ENCODE peak calls at places on chromosomes 11 and 22, in four cellular contexts. P is K562, J is GM12878, Q is HepG2. T is an unnamed sample.

GRCh38 chr22:19748991-19749665 is 11.4 kb upstream of the TBX1 start:
- DNase-seq in P (peak), J (no peak), Q (no peak), T (no peak)

GRCh38 chr11:47714554-47715081 is 551 bp downstream of the AGBL2 start:
- DNase-seq in P (no peak), J (no peak), Q (no peak), T (no peak)

GRCh38 chr11:114026355-114026754 is 33.2 kb upstream of the ZBTB16 start:
- DNase-seq in P (peak), J (no peak), Q (peak), T (peak)

GRCh38 chr11:119745112-119745511 is 16.1 kb upstream of the NECTIN1 start:
- DNase-seq in P (no peak), J (no peak), Q (no peak), T (no peak)

GRCh38 chr11:122180435-122180834 is 64.4 kb upstream of the BLID start:
- DNase-seq in P (no peak), J (no peak), Q (no peak), T (no peak)

GRCh38 chr22:20062043-20062765 is 17.8 kb upstream of the DGCR8 start:
- DNase-seq in P (no peak), J (no peak), Q (no peak), T (no peak)

GRCh38 chr11:58742981-58743880 is 11.5 kb upstream of the GLYAT start:
- DNase-seq in P (peak), J (no peak), Q (no peak), T (no peak)

GRCh38 chr22:31240011-31240410 is 27.9 kb downstream of the LIMK2 start:
- DNase-seq in P (no peak), J (no peak), Q (no peak), T (no peak)

GRCh38 chr22:50727678-50728522 is 10.1 kb upstream of the ACR start:
- DNase-seq in P (no peak), J (no peak), Q (no peak), T (no peak)

GRCh38 chr11:72179049-72179803 is 12.7 kb upstream of the FOLR1 start:
- DNase-seq in P (no peak), J (no peak), Q (no peak), T (no peak)

GRCh38 chr11:788009-788640 is 1.8 kb downstream of the CEND1 start:
- DNase-seq in P (no peak), J (no peak), Q (no peak), T (no peak)

GRCh38 chr11:790721-791564 is 1.1 kb upstream of the CEND1 start:
- DNase-seq in P (no peak), J (no peak), Q (no peak), T (no peak)

GRCh38 chr11:787084-787675 is 2.7 kb downstream of the CEND1 start:
- DNase-seq in P (no peak), J (no peak), Q (no peak), T (no peak)

GRCh38 chr11:789951-790350 is at the start of gene CEND1:
- DNase-seq in P (peak), J (no peak), Q (no peak), T (peak)

DNA sequence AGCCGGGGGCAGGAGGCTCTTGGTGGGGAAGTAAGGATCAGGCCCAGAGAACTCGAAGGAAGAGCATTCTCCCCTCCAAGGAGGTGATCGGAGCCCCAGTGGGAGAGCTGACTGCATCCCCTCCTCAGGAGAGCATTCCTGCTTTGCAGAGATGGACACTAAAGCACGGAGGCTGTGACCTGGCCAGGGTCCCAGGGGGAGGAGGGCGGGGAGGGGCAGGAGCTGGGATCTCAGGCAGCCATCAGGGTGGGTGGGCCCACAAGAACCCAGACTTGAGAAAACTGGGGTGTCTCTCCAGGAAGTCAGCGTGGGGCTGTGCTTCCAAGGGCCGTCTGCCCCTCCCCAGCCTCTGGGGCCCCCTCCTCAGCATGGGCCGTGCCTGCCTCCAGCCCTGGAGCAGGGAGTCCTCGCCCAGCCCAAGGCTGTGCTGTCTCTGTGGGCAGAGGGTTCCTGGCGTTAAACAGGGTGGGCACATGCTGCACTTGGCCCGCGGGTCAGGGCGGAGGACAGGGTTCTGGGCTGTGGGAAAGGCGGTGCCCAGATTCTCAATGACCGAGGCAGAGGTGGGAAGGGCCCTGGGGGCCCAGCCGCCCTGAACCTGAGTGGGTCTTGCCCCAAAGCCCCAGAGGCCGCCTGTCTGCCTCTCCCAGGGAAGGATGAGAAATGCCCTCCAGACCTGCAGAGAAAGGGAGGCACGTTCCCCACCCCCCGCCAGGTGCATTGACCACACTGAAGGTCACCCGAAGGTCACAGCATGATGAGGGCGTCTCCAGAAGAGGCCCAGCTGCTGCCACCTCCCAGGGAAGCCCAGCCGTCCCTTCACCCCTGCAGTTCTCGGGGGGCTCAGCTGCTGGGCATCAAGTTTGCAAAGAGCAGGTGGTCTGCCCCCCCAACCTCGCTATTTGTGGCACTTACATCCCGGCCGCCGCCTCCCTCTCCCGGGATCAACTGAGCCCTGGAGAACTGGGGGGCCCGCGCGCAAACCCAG is 643 bp downstream of the CEND1 start:
- DNase-seq in P (no peak), J (no peak), Q (no peak), T (no peak)
- TF ChIP-seq TARDBP in P (no peak), J (no peak), Q (no peak), T (no peak)

GRCh38 chr11:45616802-45617549 is 48.4 kb downstream of the CHST1 start:
- DNase-seq in P (no peak), J (no peak), Q (no peak), T (no peak)
- TF ChIP-seq TARDBP in P (no peak), J (no peak), Q (no peak), T (no peak)

DNA sequence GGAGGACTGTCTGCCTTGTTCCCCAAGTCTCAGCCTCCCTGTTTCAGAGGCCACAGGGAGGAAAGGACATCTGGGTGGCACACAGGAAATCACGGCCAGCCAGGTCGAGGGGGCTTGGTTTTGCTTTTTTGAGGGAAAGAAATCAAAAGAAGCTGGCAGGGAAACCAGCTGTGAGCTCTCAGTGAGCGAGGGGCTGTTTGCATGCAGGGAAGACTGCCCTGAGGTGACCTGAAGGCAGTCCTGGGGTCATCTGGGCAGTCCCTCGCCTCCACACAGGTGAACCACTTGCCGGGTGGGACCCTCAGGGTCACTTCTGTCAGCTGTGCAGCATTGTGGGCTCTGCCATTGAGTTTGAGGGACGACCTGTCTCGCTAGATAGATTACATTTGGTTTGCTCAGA is 28.2 kb downstream of the PKNOX2 start:
- DNase-seq in P (no peak), J (no peak), Q (no peak), T (no peak)
- TF ChIP-seq TARDBP in P (no peak), J (no peak), Q (no peak), T (no peak)

DNA sequence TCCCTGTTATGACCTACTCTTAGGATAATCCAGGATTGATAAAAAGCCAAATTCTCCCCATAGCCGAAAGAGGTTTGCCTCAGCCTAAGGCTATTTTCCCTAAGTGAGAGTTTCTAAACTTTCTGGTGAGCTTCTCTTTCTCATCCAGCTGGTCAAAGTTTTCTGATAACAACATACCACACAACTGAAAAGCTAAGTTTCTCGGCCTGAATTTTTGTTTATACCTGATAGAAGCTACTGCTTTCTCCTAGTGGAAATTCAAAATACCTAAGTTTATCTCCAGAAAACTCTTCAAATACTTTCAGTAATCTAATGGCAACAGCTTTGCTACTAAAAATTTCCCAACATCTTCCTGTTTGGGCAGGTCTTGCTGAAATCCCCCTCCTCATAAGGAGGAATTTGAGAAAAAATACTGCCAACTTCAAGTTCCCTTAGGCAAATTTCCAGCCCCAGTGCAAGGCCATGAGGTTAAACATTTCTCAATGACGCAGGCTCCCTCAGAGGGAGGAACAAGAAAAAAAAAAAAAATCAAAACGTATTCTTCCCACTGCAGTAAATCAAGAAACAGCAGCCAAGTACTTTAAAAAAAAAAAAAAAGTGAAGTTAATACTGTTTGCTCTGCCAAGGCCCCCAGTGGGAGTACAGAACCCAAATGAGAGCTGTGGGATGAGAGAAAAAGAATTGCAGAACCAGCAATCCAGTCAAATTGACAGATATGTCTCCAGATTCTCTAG is 127.0 kb downstream of the MRTFA start:
- DNase-seq in P (no peak), J (no peak), Q (no peak), T (no peak)
- TF ChIP-seq TARDBP in P (no peak), J (no peak), Q (no peak), T (no peak)

GRCh38 chr11:8533332-8533731 is 60.7 kb downstream of the STK33 start:
- DNase-seq in P (no peak), J (peak), Q (no peak), T (no peak)
- TF ChIP-seq TARDBP in P (no peak), J (no peak), Q (no peak), T (no peak)

GRCh38 chr11:77069969-77070582 is 3.3 kb downstream of the CAPN5 start:
- DNase-seq in P (no peak), J (no peak), Q (no peak), T (no peak)

GRCh38 chr11:77073328-77074001 is 6.7 kb downstream of the CAPN5 start:
- DNase-seq in P (no peak), J (no peak), Q (peak), T (no peak)

GRCh38 chr11:77072851-77073327 is 6.1 kb downstream of the CAPN5 start:
- DNase-seq in P (no peak), J (no peak), Q (no peak), T (no peak)

GRCh38 chr11:77071077-77071476 is 4.3 kb downstream of the CAPN5 start:
- DNase-seq in P (no peak), J (no peak), Q (no peak), T (no peak)

GRCh38 chr11:77071671-77072605 is 5.2 kb downstream of the CAPN5 start:
- DNase-seq in P (no peak), J (no peak), Q (no peak), T (no peak)
- TF ChIP-seq TARDBP in P (no peak), J (no peak), Q (no peak), T (no peak)

GRCh38 chr11:127042445-127042844 is 41.9 kb upstream of the KIRREL3 start:
- DNase-seq in P (no peak), J (no peak), Q (no peak), T (no peak)
- TF ChIP-seq TARDBP in P (no peak), J (no peak), Q (no peak), T (no peak)

DNA sequence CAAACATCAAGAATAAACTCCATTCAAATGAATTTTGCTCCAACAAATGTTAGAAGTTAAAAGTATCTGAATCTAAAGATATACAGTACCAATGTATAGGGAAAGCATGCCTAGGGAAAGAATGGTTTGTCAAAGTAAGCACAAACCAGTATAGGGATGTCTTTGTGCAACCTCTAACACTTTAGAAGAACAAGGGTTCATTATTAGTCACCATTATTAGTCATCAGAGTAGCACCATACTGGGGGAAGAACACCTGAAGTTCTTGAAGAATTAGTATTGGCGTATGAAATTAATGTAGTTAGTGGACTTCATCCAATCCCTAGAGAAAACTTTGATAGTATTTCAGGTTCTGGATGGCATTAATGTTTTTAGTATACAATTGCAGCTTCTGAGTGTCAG is 943.7 kb downstream of the METTL15 start:
- DNase-seq in P (no peak), J (no peak), Q (no peak), T (no peak)
- TF ChIP-seq TARDBP in P (no peak), J (no peak), Q (no peak), T (no peak)

GRCh38 chr11:76090821-76091220 is 115.5 kb downstream of the WNT11 start:
- DNase-seq in P (no peak), J (no peak), Q (no peak), T (no peak)
- TF ChIP-seq TARDBP in P (no peak), J (no peak), Q (no peak), T (no peak)

DNA sequence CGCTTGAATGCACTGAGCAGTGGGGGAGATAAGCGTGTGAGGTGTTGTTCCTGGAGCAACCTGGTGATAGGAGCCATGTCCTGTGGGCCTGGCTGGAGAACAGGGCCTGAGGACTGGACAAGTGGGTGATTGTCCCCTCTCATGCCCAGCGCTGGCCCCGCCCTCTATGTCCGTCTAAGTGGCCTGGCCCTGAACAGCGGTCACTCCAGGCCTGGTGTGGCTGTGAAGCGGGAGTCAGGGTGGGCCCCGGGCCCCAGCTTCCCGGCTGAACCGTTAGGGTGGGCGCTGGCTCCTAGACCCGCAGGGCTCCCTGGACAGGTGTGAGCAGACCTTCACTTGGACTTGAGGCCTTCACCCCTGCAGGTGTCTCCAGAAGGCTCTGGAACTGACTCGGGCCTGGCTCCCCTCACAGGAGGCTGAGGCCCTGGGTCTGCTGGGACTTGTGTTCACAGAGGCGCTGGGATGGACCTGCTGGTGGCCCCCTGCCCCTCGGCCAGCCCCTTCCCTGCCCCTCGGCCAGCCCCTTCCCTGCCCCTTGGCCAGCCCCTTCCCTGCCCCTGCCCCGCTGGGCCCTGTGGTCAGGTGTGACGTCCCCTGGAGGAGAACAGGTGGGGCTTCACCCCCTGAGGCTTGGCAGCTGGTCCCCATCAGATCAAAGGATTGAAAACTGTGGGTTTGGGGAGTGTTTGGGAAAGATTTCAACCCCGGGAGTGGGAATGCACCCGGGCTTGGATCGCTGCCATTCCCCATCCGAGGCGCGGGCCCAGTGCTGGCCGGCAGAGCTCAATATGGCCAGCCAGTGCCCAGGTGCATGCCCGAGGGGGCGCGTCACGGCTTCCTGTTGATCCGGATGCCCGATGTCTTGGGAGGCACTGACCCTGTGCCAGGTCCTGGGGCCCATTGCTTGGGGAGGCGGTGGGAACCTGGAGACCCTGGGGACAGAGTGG is 3.2 kb upstream of the MUC6 start:
- DNase-seq in P (no peak), J (no peak), Q (no peak), T (no peak)
- TF ChIP-seq TARDBP in P (no peak), J (no peak), Q (no peak), T (no peak)